ENCODE peak calls at places on chromosomes 7 and 10, in six cellular contexts. F, Y, V, L, A and I are unnamed samples.

GRCh38 chr10:121774813-121775212 is 153.0 kb downstream of the ATE1 start:
- DNase-seq in F (peak), Y (peak), V (no peak), L (no peak), A (no peak), I (no peak)

GRCh38 chr10:95628786-95629185 is 27.7 kb downstream of the ALDH18A1 start:
- DNase-seq in F (peak), Y (no peak), V (no peak), L (no peak), A (no peak), I (no peak)

GRCh38 chr10:132452651-132453469 is 55.9 kb downstream of the PWWP2B start:
- DNase-seq in F (peak), Y (peak), V (peak), L (peak), A (peak), I (peak)

GRCh38 chr7:32569388-32570289 is 74.3 kb downstream of the AVL9 start:
- DNase-seq in F (no peak), Y (no peak), V (no peak), L (no peak), A (no peak), I (no peak)

GRCh38 chr10:75003891-75004290 is 107.6 kb upstream of the SAMD8 start:
- DNase-seq in F (no peak), Y (no peak), V (no peak), L (no peak), A (no peak), I (no peak)

GRCh38 chr7:141702047-141702567 is at the start of gene DENND11:
- DNase-seq in F (peak), Y (peak), V (peak), L (peak), A (peak), I (peak)

GRCh38 chr10:88793747-88794299 is 8.7 kb upstream of the LIPM start:
- DNase-seq in F (peak), Y (peak), V (no peak), L (no peak), A (no peak), I (no peak)

GRCh38 chr7:28626191-28626590 is 213.9 kb downstream of the CREB5 start:
- DNase-seq in F (peak), Y (no peak), V (no peak), L (no peak), A (no peak), I (no peak)

GRCh38 chr7:22627136-22627535 is 99.9 kb upstream of the IL6 start:
- DNase-seq in F (no peak), Y (peak), V (no peak), L (no peak), A (no peak), I (no peak)

GRCh38 chr7:144776447-144776846 is 59.4 kb downstream of the TPK1 start:
- DNase-seq in F (no peak), Y (no peak), V (no peak), L (no peak), A (no peak), I (no peak)

GRCh38 chr10:59575269-59575668 is 134.4 kb downstream of the SLC16A9 start:
- DNase-seq in F (no peak), Y (no peak), V (no peak), L (no peak), A (no peak), I (no peak)

GRCh38 chr7:144437370-144438191 is 34.1 kb upstream of the NOBOX start:
- DNase-seq in F (peak), Y (peak), V (peak), L (no peak), A (no peak), I (no peak)

GRCh38 chr10:79367421-79368189 is 20.3 kb downstream of the PPIF start:
- DNase-seq in F (no peak), Y (peak), V (no peak), L (no peak), A (no peak), I (no peak)

GRCh38 chr7:157627646-157628045 is 290.8 kb downstream of the DNAJB6 start:
- DNase-seq in F (no peak), Y (peak), V (no peak), L (no peak), A (no peak), I (no peak)

GRCh38 chr10:3779146-3779707 is 5.8 kb downstream of the KLF6 start:
- DNase-seq in F (peak), Y (peak), V (no peak), L (no peak), A (no peak), I (no peak)

GRCh38 chr10:11687357-11687771 is 54.8 kb upstream of the ECHDC3 start:
- DNase-seq in F (peak), Y (no peak), V (no peak), L (no peak), A (no peak), I (no peak)

GRCh38 chr7:90758933-90759562 is 162.9 kb downstream of the CDK14 start:
- DNase-seq in F (no peak), Y (no peak), V (no peak), L (no peak), A (no peak), I (no peak)

GRCh38 chr7:24920702-24921679 is 59.0 kb downstream of the OSBPL3 start:
- DNase-seq in F (no peak), Y (no peak), V (no peak), L (no peak), A (no peak), I (peak)

GRCh38 chr7:88835147-88835728 is 39.7 kb upstream of the TEX47 start:
- DNase-seq in F (peak), Y (peak), V (no peak), L (no peak), A (no peak), I (no peak)

GRCh38 chr7:369981-370621 is 80.1 kb downstream of the FOXL3 start:
- DNase-seq in F (peak), Y (no peak), V (no peak), L (no peak), A (peak), I (peak)

GRCh38 chr10:69281507-69282413 is 3.5 kb downstream of the HK1 start:
- DNase-seq in F (no peak), Y (no peak), V (no peak), L (no peak), A (no peak), I (no peak)